ENCODE peak calls at places on chromosomes 7 and 10, in nine cellular contexts. T is tibial nerve; M is mesenchymal stem cell; B is astrocyte; Q is GM23248; F is colonic mucosa; J is retinal pigment epithelial cell; K is CD8-positive, alpha-beta memory T cell; R is mesendoderm. A is an unnamed sample.

GRCh38 chr10:44390585-44391072 is 5.7 kb upstream of the CXCL12 start:
- DNase-seq in J (no peak), B (no peak), M (no peak), Q (peak), T (no peak), R (no peak), F (no peak), K (no peak), A (no peak)

GRCh38 chr10:37760817-37761216 is 96.6 kb downstream of the ZNF248 start:
- DNase-seq in F (no peak), K (no peak), Q (peak), R (no peak), B (no peak), T (no peak), M (no peak), J (no peak), A (no peak)

GRCh38 chr7:4286281-4286680 is 395.8 kb upstream of the FOXK1 start:
- DNase-seq in J (no peak), F (no peak), K (no peak), R (no peak), M (no peak), Q (no peak), B (no peak), T (no peak), A (no peak)

GRCh38 chr7:4051696-4052095 is 630.4 kb upstream of the FOXK1 start:
- DNase-seq in J (no peak), T (no peak), M (no peak), Q (no peak), K (no peak), F (no peak), B (no peak), R (no peak), A (no peak)

GRCh38 chr10:101812606-101813005 is 5.6 kb downstream of the OGA start:
- DNase-seq in Q (peak), R (no peak), K (no peak), J (no peak), B (no peak), T (no peak), M (no peak), F (no peak), A (no peak)

GRCh38 chr10:62388328-62388727 is 14.2 kb downstream of the ZNF365 start:
- DNase-seq in R (peak), F (no peak), Q (no peak), B (no peak), K (no peak), M (no peak), J (no peak), T (no peak), A (no peak)

GRCh38 chr10:54769051-54769450 is 32.0 kb downstream of the PCDH15 start:
- DNase-seq in R (peak), K (no peak), J (no peak), M (no peak), T (no peak), B (no peak), Q (no peak), F (no peak), A (no peak)

GRCh38 chr10:11680496-11680895 is 61.7 kb upstream of the ECHDC3 start:
- DNase-seq in T (no peak), J (no peak), F (no peak), Q (no peak), B (no peak), M (no peak), R (no peak), K (no peak), A (no peak)

GRCh38 chr10:126186746-126187145 is 201.5 kb downstream of the ADAM12 start:
- DNase-seq in B (no peak), Q (peak), R (no peak), F (no peak), T (no peak), K (no peak), M (no peak), J (no peak), A (no peak)

GRCh38 chr7:155322530-155322929 is 24.9 kb downstream of the INSIG1 start:
- DNase-seq in R (no peak), M (no peak), T (no peak), B (peak), Q (peak), F (no peak), K (no peak), J (no peak), A (no peak)

GRCh38 chr7:40966693-40967092 is 736.2 kb downstream of the INHBA start:
- DNase-seq in T (no peak), R (no peak), F (no peak), M (no peak), Q (no peak), J (no peak), B (peak), K (no peak), A (no peak)

GRCh38 chr7:156470399-156471320 is 169.9 kb upstream of the RNF32 start:
- DNase-seq in B (no peak), R (no peak), Q (no peak), M (no peak), F (no peak), K (no peak), T (no peak), J (no peak), A (no peak)

GRCh38 chr10:127243490-127244272 is 47.3 kb upstream of the INSYN2A start:
- DNase-seq in F (peak), M (peak), B (peak), R (peak), K (no peak), T (no peak), Q (peak), J (peak), A (peak)

GRCh38 chr7:136923111-136923510 is 54.7 kb downstream of the CHRM2 start:
- DNase-seq in K (no peak), Q (peak), J (peak), B (peak), M (peak), T (no peak), F (no peak), R (no peak), A (peak)

GRCh38 chr10:126732308-126732707 is 61.8 kb upstream of the C10orf90 start:
- DNase-seq in T (no peak), J (no peak), R (no peak), Q (no peak), M (no peak), F (no peak), K (no peak), B (no peak), A (no peak)

GRCh38 chr10:74282151-74282852 is 131.3 kb downstream of the ADK start:
- DNase-seq in T (no peak), R (no peak), J (no peak), M (no peak), F (no peak), B (peak), Q (peak), K (no peak), A (peak)

GRCh38 chr10:114095676-114096331 is 52.1 kb downstream of the ADRB1 start:
- DNase-seq in B (peak), R (no peak), T (no peak), K (no peak), F (no peak), J (peak), M (no peak), Q (no peak), A (no peak)

GRCh38 chr7:107594961-107595737 is 15.1 kb downstream of the BCAP29 start:
- DNase-seq in R (peak), K (no peak), M (peak), B (peak), F (no peak), Q (peak), T (no peak), J (no peak), A (peak)

GRCh38 chr10:28676297-28676967 is 889 bp upstream of the BAMBI start:
- DNase-seq in B (no peak), J (no peak), F (no peak), R (peak), T (no peak), Q (peak), M (peak), K (peak), A (peak)

GRCh38 chr10:115441907-115442520 is 348.8 kb downstream of the ATRNL1 start:
- DNase-seq in M (peak), B (no peak), T (no peak), R (no peak), F (no peak), Q (no peak), K (no peak), J (no peak), A (no peak)

GRCh38 chr7:8259586-8260222 is 2.3 kb downstream of the ICA1 start:
- DNase-seq in M (no peak), R (no peak), Q (no peak), J (no peak), K (no peak), B (no peak), T (no peak), F (no peak), A (no peak)

GRCh38 chr7:8260871-8261707 is 878 bp downstream of the ICA1 start:
- DNase-seq in Q (peak), K (no peak), R (peak), T (peak), J (no peak), B (no peak), M (peak), F (peak), A (peak)

GRCh38 chr7:8261711-8262695 is at the start of gene ICA1:
- DNase-seq in R (peak), K (no peak), J (peak), B (peak), M (peak), F (peak), Q (peak), T (peak), A (peak)

GRCh38 chr7:8258734-8259133 is 3.2 kb downstream of the ICA1 start:
- DNase-seq in T (no peak), R (no peak), Q (no peak), M (no peak), F (no peak), K (no peak), B (no peak), J (no peak), A (no peak)

GRCh38 chr7:8263048-8263447 is 1.1 kb upstream of the ICA1 start:
- DNase-seq in Q (no peak), B (no peak), R (no peak), F (no peak), J (no peak), T (no peak), M (no peak), K (no peak), A (no peak)
- H3K4me3 ChIP-seq in Q (no peak), B (no peak), R (no peak), F (no peak), J (no peak), T (no peak), M (no peak), K (no peak), A (no peak)

GRCh38 chr7:18038391-18038790 is 10.7 kb upstream of the PRPS1L1 start:
- DNase-seq in T (no peak), B (no peak), F (no peak), M (peak), J (no peak), K (no peak), R (no peak), Q (no peak), A (no peak)

GRCh38 chr7:18037609-18038008 is 10.0 kb upstream of the PRPS1L1 start:
- DNase-seq in R (no peak), J (no peak), B (no peak), M (no peak), K (no peak), F (no peak), Q (no peak), T (no peak), A (no peak)

GRCh38 chr7:18041202-18041601 is 13.6 kb upstream of the PRPS1L1 start:
- DNase-seq in T (no peak), K (no peak), Q (no peak), J (no peak), M (peak), R (no peak), F (no peak), B (no peak), A (no peak)

GRCh38 chr7:18036783-18037182 is 9.1 kb upstream of the PRPS1L1 start:
- DNase-seq in F (no peak), B (no peak), M (no peak), R (no peak), K (no peak), T (no peak), J (no peak), Q (no peak), A (no peak)

DNA sequence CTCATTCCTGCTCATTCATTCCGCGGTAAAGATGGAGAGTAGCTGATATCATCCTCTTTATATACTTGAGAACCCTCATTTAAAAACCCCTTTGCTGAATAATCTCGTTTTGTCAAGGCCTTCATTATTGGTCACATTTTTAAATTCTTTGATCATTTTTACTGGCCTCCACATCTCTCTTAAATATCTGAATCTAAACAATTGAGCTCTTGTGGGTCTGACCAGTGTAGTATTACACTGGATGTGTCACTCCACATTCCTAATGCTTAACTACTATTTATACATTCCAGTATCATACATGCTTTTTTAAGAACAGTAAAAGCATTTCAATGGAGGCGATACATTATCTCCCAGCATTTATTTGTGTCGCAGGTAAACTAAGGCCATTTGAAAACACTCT is 12.6 kb upstream of the PRPS1L1 start:
- DNase-seq in B (peak), R (no peak), K (no peak), F (no peak), Q (peak), T (no peak), M (peak), J (peak), A (peak)
- H3K4me3 ChIP-seq in B (no peak), R (no peak), K (no peak), F (no peak), Q (no peak), T (no peak), M (no peak), J (no peak), A (no peak)

DNA sequence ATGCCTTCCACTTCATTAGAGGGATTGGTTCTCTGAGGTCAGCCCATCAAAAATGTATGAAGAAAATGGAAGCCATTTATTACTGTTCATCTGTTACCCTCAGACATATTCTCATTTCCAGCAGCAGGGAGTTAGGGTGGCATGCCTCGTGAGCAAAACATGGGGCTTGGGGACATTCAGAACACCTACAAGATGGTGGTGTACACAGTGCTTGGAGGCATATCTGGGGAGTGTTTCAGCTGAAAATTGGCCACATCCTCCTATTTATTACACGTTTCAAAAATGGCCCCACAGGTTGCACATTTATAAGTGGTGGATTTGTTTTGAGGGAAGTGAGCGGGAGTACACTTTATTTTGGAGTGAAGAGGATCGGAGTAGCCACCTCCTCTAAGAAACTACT is 93.4 kb downstream of the SPAG6 start:
- DNase-seq in J (no peak), B (no peak), M (no peak), Q (no peak), R (no peak), F (no peak), K (no peak), T (no peak), A (no peak)
- H3K4me3 ChIP-seq in J (no peak), B (no peak), M (no peak), Q (peak), R (no peak), F (no peak), K (peak), T (no peak), A (no peak)

GRCh38 chr10:43230101-43230908 is 36.6 kb downstream of the RASGEF1A start:
- DNase-seq in K (no peak), J (no peak), R (no peak), F (no peak), M (no peak), B (no peak), Q (no peak), T (no peak), A (no peak)

GRCh38 chr10:43228783-43229207 is 38.1 kb downstream of the RASGEF1A start:
- DNase-seq in F (no peak), J (no peak), B (no peak), T (no peak), R (no peak), M (no peak), Q (no peak), K (no peak), A (no peak)

GRCh38 chr10:43227911-43228782 is 38.7 kb downstream of the RASGEF1A start:
- DNase-seq in Q (no peak), J (no peak), R (no peak), F (no peak), B (no peak), M (no peak), T (no peak), K (no peak), A (no peak)

GRCh38 chr10:43230909-43231522 is 35.8 kb downstream of the RASGEF1A start:
- DNase-seq in T (no peak), K (no peak), F (no peak), Q (no peak), M (no peak), B (no peak), J (no peak), R (no peak), A (no peak)

DNA sequence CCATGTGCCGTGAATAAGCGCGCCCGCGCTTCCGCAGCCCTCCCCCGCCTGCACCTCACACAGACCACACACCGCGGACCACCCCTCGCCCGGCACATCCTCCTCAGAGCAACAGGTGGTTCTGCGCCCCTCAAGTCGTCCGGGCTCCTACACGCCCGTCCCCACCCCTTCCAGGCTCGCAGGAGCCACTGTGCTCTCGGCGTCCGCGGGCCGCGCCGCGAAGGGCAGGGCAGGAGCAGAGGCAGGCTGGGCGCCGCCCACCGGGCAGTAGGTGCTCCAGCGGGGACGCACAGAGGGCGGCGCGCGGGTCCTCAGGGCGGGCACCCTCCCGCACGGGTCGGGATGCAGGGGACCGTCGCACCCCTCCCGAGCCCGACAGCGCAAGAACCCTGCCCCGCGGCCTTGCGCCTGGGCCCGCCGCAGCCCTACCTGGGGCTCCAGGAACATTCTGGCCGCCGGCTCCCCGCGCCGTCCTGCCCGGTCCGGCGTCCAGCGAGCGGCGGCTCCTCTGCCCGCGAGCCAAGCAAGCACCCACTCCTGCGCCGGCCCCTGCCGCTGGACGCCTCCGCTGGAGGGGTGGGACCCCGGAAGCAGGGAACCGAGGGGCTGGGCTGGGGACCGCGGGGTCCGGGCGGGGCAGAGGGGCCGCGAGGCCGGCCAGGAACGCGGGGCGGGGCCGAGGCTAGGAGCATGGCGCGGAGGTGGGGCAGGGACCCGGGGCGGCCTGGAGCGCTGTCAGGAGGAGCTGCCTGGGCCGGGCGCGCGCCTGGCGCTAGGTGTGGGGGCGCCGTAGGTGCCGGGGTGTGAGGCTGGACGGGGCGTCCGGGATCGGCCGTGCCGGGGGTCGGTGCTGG is 37.4 kb downstream of the RASGEF1A start:
- DNase-seq in K (peak), M (no peak), F (no peak), B (no peak), J (no peak), Q (peak), T (no peak), R (no peak), A (no peak)
- H3K4me3 ChIP-seq in K (peak), M (peak), F (peak), B (no peak), J (no peak), Q (no peak), T (peak), R (no peak), A (no peak)

GRCh38 chr7:130292682-130293257 is at the start of gene CPA4:
- DNase-seq in K (no peak), J (peak), B (peak), T (peak), M (peak), R (peak), Q (peak), F (no peak), A (peak)

GRCh38 chr7:130294314-130294713 is 1.4 kb downstream of the CPA4 start:
- DNase-seq in R (no peak), J (no peak), K (no peak), M (peak), Q (peak), B (peak), T (no peak), F (no peak), A (peak)

GRCh38 chr7:130296221-130296951 is 3.4 kb downstream of the CPA4 start:
- DNase-seq in F (no peak), B (peak), J (no peak), R (no peak), M (no peak), Q (peak), K (no peak), T (no peak), A (no peak)

GRCh38 chr7:130290745-130291144 is 2.2 kb upstream of the CPA4 start:
- DNase-seq in T (no peak), B (peak), K (no peak), Q (peak), M (peak), F (no peak), J (peak), R (peak), A (peak)

DNA sequence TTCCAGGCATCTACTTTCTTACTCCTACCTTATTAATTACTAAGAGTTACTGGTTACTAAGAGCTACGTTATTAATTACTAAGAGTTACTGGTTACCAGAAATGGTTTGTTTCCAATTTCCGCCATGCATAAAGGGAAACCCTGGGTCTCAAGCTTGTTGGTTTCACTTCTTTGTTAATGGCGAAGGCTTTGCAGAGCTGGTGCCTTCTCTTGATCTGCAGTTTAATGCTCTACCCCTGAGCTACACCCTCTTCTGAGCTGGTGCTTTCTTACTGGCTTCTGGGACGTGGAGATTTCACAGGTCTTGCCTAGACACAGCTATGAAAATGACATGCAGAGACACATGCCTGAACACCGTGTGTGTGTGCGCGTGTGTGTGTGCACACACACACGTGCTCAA is 560 bp downstream of the CPA4 start:
- DNase-seq in F (no peak), K (no peak), J (no peak), B (no peak), R (no peak), T (no peak), Q (no peak), M (no peak), A (no peak)
- H3K4me3 ChIP-seq in F (no peak), K (no peak), J (no peak), B (peak), R (no peak), T (no peak), Q (peak), M (peak), A (peak)